ENCODE peak calls at places on chromosomes 7 and 10, in five cellular contexts. E is heart left ventricle, Q is endothelial cell of umbilical vein, A is K562, M is HCT116. K is an unnamed sample.

GRCh38 chr10:78281627-78282026 is 248.0 kb downstream of the RPS24 start:
- DNase-seq in A (no peak), M (no peak), E (no peak), Q (no peak), K (no peak)

GRCh38 chr10:33537066-33537465 is 202.6 kb upstream of the NRP1 start:
- DNase-seq in A (no peak), Q (no peak), E (no peak), M (no peak), K (no peak)

GRCh38 chr7:18361756-18362155 is 133.8 kb upstream of the HDAC9 start:
- DNase-seq in Q (no peak), A (peak), E (no peak), M (no peak), K (no peak)

GRCh38 chr10:27448926-27449325 is 55.2 kb upstream of the RAB18 start:
- DNase-seq in A (no peak), Q (no peak), M (peak), E (no peak), K (no peak)

GRCh38 chr10:96647466-96647865 is 60.7 kb upstream of the TM9SF3 start:
- DNase-seq in M (no peak), A (no peak), Q (no peak), E (no peak), K (no peak)

GRCh38 chr10:87753995-87754866 is 63.8 kb downstream of the ATAD1 start:
- DNase-seq in Q (no peak), M (no peak), A (no peak), E (no peak), K (no peak)

GRCh38 chr7:104156842-104157277 is 51.0 kb downstream of the ORC5 start:
- DNase-seq in E (no peak), A (no peak), Q (peak), M (peak), K (no peak)

GRCh38 chr7:272108-272615 is 17.8 kb upstream of the FOXL3 start:
- DNase-seq in A (no peak), E (no peak), Q (no peak), M (no peak), K (no peak)

GRCh38 chr7:70353310-70353947 is 755.2 kb downstream of the AUTS2 start:
- DNase-seq in E (no peak), Q (no peak), A (no peak), M (no peak), K (no peak)

GRCh38 chr10:131354380-131354779 is 42.9 kb upstream of the TCERG1L start:
- DNase-seq in Q (no peak), E (no peak), M (no peak), A (no peak), K (no peak)

GRCh38 chr10:1130995-1131790 is 75.0 kb downstream of the WDR37 start:
- DNase-seq in Q (no peak), E (no peak), M (no peak), A (no peak), K (no peak)

GRCh38 chr7:18494821-18495408 is 634 bp upstream of the HDAC9 start:
- DNase-seq in A (no peak), M (no peak), E (no peak), Q (no peak), K (no peak)

GRCh38 chr7:94368371-94368791 is 26.3 kb upstream of the COL1A2 start:
- DNase-seq in A (no peak), Q (peak), E (no peak), M (no peak), K (no peak)

GRCh38 chr7:135704074-135704473 is 23.9 kb downstream of the SLC13A4 start:
- DNase-seq in Q (no peak), M (no peak), A (peak), E (no peak), K (no peak)

GRCh38 chr7:5677538-5678294 is 103.7 kb downstream of the RNF216 start:
- DNase-seq in Q (peak), A (peak), E (peak), M (peak), K (no peak)

GRCh38 chr10:6738464-6738824 is 158.4 kb upstream of the PRKCQ start:
- DNase-seq in Q (no peak), A (no peak), E (no peak), M (no peak), K (no peak)

GRCh38 chr7:42671627-42672026 is 240.2 kb downstream of the C7orf25 start:
- DNase-seq in Q (no peak), A (no peak), M (no peak), E (no peak), K (no peak)

GRCh38 chr10:5512881-5513698 is 11.7 kb upstream of the CALML3 start:
- DNase-seq in A (no peak), E (no peak), Q (no peak), M (no peak), K (no peak)

GRCh38 chr10:70820976-70821750 is 5.4 kb downstream of the SGPL1 start:
- DNase-seq in A (no peak), M (no peak), E (no peak), Q (no peak), K (no peak)

GRCh38 chr10:121152033-121152432 is 300.9 kb downstream of the WDR11 start:
- DNase-seq in M (no peak), Q (no peak), A (no peak), E (no peak), K (no peak)

GRCh38 chr10:31147220-31147608 is 115.5 kb upstream of the ZNF438 start:
- DNase-seq in M (peak), E (no peak), A (no peak), Q (peak), K (no peak)

GRCh38 chr7:57308631-57309408 is 141.2 kb upstream of the ZNF716 start:
- DNase-seq in M (no peak), E (no peak), Q (no peak), A (peak), K (no peak)

GRCh38 chr7:119660085-119660484 is 612.9 kb upstream of the KCND2 start:
- DNase-seq in E (no peak), M (no peak), Q (no peak), A (no peak), K (no peak)

GRCh38 chr10:30959855-30960247 is 71.8 kb downstream of the ZNF438 start:
- DNase-seq in E (no peak), Q (no peak), M (no peak), A (no peak), K (no peak)

GRCh38 chr10:2963889-2964631 is 103.3 kb upstream of the PFKP start:
- DNase-seq in M (no peak), Q (no peak), A (no peak), E (no peak), K (no peak)

GRCh38 chr7:44565097-44565794 is 8.5 kb downstream of the DDX56 start:
- DNase-seq in M (no peak), E (peak), A (peak), Q (peak), K (peak)
- TF ChIP-seq POLR2A in M (no peak), E (no peak), A (peak), Q (no peak), K (no peak)

GRCh38 chr10:24481241-24481640 is 242.4 kb downstream of the ARHGAP21 start:
- DNase-seq in E (no peak), A (no peak), Q (no peak), M (no peak), K (no peak)

GRCh38 chr10:24483701-24484100 is 240.0 kb downstream of the ARHGAP21 start:
- DNase-seq in E (no peak), M (peak), Q (no peak), A (no peak), K (no peak)

GRCh38 chr10:24479806-24480205 is 243.9 kb downstream of the ARHGAP21 start:
- DNase-seq in E (no peak), M (no peak), Q (no peak), A (no peak), K (no peak)

GRCh38 chr10:24477925-24478324 is 245.8 kb downstream of the ARHGAP21 start:
- DNase-seq in A (no peak), M (no peak), E (no peak), Q (no peak), K (no peak)

GRCh38 chr10:24480447-24480846 is 243.2 kb downstream of the ARHGAP21 start:
- DNase-seq in A (no peak), Q (no peak), E (no peak), M (no peak), K (no peak)
- TF ChIP-seq POLR2A in A (no peak), Q (no peak), E (no peak), M (no peak), K (no peak)

DNA sequence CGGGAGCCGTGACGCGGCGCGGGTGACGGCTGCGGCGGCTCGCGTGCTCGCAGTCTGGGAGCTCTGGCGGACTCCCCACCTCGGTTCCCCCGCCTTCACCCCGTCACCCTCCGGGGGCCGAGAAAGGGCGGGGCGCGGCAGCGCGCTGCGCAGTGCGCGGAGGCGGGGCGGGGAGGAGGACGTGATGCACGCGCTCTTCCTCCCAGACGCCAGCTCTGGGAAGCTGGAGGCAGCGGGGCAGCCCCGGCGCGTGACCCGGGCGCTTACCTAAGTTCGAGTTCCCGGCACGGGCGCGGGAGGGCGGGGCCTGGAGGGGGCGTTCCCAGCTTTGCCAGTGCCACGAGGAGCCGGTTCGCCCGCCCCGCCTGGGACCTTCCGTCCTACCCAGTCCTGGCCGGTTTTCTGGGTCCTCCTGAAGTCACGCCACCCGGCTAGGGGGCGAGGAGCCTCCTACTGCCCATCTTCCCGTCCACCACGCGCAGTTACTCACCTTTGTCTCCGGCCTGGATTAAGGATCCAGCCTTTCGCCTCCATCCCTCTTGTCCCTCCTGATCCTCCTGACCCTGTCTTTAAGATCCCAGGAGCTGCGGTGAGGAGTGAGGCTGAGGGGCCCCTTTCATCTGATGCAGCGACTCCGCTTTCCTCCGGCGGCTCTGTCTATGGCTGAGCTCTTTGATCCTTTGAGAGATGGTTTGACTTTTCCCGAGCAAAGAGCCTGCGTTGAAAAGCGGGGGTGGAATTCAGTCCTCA is 443 bp upstream of the NAMPT start:
- DNase-seq in E (peak), Q (peak), A (peak), M (peak), K (peak)
- TF ChIP-seq POLR2A in E (peak), Q (peak), A (peak), M (peak), K (no peak)

DNA sequence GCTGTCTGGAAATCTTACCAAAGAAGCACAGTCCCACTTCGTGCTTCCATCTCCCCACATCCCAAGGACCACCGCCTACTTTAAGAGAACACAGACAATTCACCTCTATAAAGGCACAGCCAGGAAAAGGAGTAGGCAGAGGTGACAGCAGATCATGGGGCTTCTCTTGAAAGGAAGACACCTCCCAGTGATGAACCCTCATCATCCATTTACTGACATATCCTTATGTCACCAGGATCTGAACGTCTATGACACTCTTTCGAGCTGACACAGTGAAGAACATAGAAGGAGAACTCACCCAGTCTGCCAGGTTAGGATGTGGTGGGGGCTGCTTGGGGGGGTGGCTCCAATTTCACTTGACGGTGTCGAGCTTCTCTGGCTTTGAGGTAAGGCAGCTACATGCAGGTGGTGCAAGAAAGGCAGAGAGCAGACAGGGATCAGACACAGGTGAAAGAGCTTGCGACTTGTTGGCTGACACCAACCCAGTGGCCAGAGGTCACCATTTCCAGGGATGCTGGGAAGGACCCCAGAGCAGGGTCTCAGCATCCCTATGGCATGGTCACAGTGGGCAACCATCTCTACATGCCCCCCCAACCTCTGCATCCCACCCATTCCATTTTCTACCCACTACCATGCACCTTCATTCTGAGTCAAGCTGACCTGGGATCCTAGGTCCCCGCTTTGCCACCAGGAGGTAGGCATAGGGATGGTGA is 67.5 kb downstream of the PRPF18 start:
- DNase-seq in A (no peak), Q (no peak), M (no peak), E (no peak), K (no peak)
- TF ChIP-seq POLR2A in A (no peak), Q (no peak), M (no peak), E (no peak), K (no peak)

GRCh38 chr7:16755397-16755796 is 1.8 kb downstream of the TSPAN13 start:
- DNase-seq in Q (no peak), A (no peak), M (no peak), E (no peak), K (no peak)

GRCh38 chr7:16753932-16754571 is 497 bp downstream of the TSPAN13 start:
- DNase-seq in A (peak), M (no peak), Q (peak), E (peak), K (no peak)

GRCh38 chr7:16758634-16759602 is 5.4 kb downstream of the TSPAN13 start:
- DNase-seq in M (no peak), Q (no peak), E (no peak), A (no peak), K (no peak)

GRCh38 chr7:16754869-16755317 is 1.3 kb downstream of the TSPAN13 start:
- DNase-seq in E (no peak), Q (no peak), A (no peak), M (no peak), K (no peak)

DNA sequence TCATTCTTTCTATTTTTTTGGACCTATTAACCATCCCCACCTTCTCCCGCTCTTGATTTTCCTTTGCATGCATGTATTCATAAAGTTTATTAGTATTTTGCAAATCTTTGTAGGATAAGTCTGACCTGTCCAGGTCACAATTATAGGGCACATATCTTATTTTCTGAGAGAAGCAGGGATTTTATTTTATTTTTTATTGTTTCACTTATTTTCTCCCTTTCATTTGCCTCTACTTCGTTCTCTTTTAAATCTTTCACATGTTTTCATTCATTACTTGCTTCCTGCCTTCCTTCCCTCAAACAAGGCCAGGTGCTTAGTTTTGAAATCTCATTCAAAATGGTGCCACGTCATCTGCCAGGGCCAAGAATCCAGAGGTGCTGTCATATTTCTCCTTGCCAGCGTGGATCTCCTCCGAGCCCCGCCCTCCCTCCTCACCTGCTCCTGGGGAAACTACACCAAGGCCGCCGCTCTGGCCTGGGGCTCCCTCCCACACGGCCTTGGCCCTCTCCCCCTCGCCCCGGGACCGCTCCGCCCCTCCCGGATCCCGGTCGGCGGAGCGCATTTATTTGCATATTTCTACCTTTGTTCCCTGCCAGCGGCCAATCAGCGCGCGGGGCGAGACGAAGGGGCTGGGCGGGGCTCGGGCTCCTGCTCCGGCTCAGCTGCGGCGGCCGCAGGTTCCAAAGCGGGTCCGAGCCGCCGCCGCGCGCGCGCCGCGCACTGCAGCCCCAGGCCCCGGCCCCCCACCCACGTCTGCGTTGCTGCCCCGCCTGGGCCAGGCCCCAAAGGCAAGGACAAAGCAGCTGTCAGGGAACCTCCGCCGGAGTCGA is at the start of gene TSPAN13:
- DNase-seq in M (peak), A (peak), E (peak), Q (peak), K (peak)
- TF ChIP-seq POLR2A in M (peak), A (peak), E (peak), Q (no peak), K (no peak)

DNA sequence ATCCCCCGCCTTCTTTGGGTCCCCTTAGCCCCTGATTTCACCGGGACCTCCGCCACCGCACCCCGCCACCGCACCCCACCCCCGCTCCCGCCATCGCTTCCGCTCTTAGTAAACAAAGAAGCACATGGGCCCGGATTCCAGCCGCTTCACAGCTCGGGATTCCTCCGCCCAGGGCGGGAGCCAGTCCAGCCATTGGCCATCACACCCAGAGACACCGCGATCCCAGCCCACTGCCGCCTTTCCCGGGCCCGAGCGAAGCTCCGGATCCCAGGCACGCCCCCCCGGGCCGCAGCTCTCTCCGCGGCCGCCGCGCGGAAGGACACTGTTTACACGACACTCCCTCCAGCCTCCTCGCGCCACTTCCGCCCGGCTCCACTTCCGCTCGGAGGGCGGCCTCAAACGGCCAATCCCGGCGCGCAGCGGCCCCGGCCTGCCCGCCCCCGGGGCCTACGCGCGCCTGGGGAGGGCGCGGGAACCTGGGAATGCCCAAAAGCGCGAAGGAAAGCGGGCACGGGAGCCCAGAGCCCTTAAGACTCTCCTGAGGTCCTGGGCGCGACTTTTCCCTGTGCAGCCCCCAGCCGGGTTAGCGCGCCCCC is 679 bp downstream of the MCM7 start:
- DNase-seq in M (peak), Q (peak), A (peak), E (peak), K (peak)
- TF ChIP-seq POLR2A in M (no peak), Q (no peak), A (no peak), E (peak), K (no peak)

GRCh38 chr7:41470081-41470480 is 232.8 kb downstream of the INHBA start:
- DNase-seq in M (no peak), A (no peak), Q (no peak), E (no peak), K (no peak)

GRCh38 chr7:41463770-41464470 is 239.0 kb downstream of the INHBA start:
- DNase-seq in Q (no peak), A (no peak), E (no peak), M (no peak), K (no peak)

GRCh38 chr7:41466760-41467384 is 236.0 kb downstream of the INHBA start:
- DNase-seq in A (no peak), E (no peak), Q (no peak), M (no peak), K (no peak)

GRCh38 chr7:41465571-41465970 is 237.3 kb downstream of the INHBA start:
- DNase-seq in A (no peak), Q (no peak), M (no peak), E (no peak), K (no peak)

GRCh38 chr7:41467596-41467995 is 235.3 kb downstream of the INHBA start:
- DNase-seq in Q (no peak), A (no peak), E (no peak), M (no peak), K (no peak)
- TF ChIP-seq POLR2A in Q (no peak), A (no peak), E (no peak), M (no peak), K (no peak)

DNA sequence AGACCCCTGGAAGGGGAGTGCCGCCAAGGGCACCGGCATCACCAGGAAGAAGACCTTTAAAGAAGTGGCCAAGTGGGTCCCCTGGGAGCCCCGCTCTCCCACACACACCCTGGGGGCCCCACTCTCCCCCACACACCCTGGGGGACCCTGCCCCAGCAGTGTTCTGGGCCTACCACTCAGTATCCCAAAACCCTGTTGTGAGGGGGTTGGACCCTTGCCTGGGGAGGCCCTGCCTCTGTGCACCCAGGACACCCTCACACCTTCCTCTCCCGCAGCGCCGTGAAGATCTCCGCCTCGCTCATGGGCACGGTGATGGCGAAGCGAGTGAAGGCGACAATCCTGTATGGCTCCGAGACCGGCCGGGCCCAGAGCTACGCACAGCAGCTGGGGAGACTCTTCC is 10.7 kb downstream of the NOS3 start:
- DNase-seq in Q (no peak), M (no peak), A (no peak), E (peak), K (no peak)
- TF ChIP-seq POLR2A in Q (no peak), M (no peak), A (no peak), E (no peak), K (no peak)

GRCh38 chr10:122565766-122566206 is 5.2 kb downstream of the DMBT1 start:
- DNase-seq in M (peak), E (peak), A (peak), Q (peak), K (no peak)
- TF ChIP-seq POLR2A in M (no peak), E (no peak), A (no peak), Q (no peak), K (no peak)

K was measured in GM12891.